ENCODE peak calls at places on chromosomes 13 and 19, in six cellular contexts. M is left ventricle myocardium inferior, D is retinal pigment epithelial cell, Y is heart right ventricle, R is Panc1, S is body of pancreas. O is an unnamed sample.
A peak's percentile ranks its signal among the peaks of the same experiment; 100 is the strongest.

GRCh38 chr13:89897681-89898080 is 1449.8 kb upstream of the MIR17HG start:
- DNase-seq in M (no peak), D (no peak), Y (no peak), R (no peak), S (no peak), O (no peak)

GRCh38 chr13:20911037-20911436 is 8.5 kb upstream of the XPO4 start:
- DNase-seq in M (no peak), D (no peak), Y (no peak), R (no peak), S (no peak), O (no peak)

GRCh38 chr13:106565127-106565775 is 2.7 kb downstream of the ARGLU1 start:
- DNase-seq in M (no peak), D (no peak), Y (no peak), R (no peak), S (no peak), O (no peak)

GRCh38 chr19:7823902-7824301 is 6.1 kb upstream of the EVI5L start:
- DNase-seq in M (no peak), D (no peak), Y (no peak), R (no peak), S (no peak), O (no peak)

GRCh38 chr13:84400711-84401110 is 518.4 kb upstream of the SLITRK1 start:
- DNase-seq in M (no peak), D (peak; percentile 92), Y (no peak), R (no peak), S (no peak), O (peak; percentile 52)

GRCh38 chr13:73248154-73248553 is 189.3 kb downstream of the KLF5 start:
- DNase-seq in M (no peak), D (no peak), Y (no peak), R (no peak), S (no peak), O (no peak)

GRCh38 chr19:38975214-38975860 is at the start of gene FBXO17:
- DNase-seq in M (peak; percentile 52), D (no peak), Y (peak; percentile 61), R (peak; percentile 81), S (peak; percentile 49), O (no peak)

GRCh38 chr19:56309511-56310185 is 5.0 kb downstream of the ZSCAN5A start:
- DNase-seq in M (peak; percentile 41), D (no peak), Y (peak; percentile 54), R (no peak), S (peak; percentile 29), O (no peak)

GRCh38 chr13:29801737-29802305 is 48.6 kb downstream of the UBL3 start:
- DNase-seq in M (no peak), D (no peak), Y (no peak), R (no peak), S (no peak), O (no peak)

GRCh38 chr19:14544977-14545715 is 15.8 kb downstream of the TECR start:
- DNase-seq in M (peak; percentile 79), D (no peak), Y (peak; percentile 79), R (no peak), S (peak; percentile 72), O (no peak)

GRCh38 chr13:71634605-71635443 is 232.2 kb downstream of the DACH1 start:
- DNase-seq in M (no peak), D (no peak), Y (no peak), R (no peak), S (no peak), O (no peak)

GRCh38 chr13:19601749-19602725 is 31.4 kb upstream of the MPHOSPH8 start:
- DNase-seq in M (peak; percentile 38), D (no peak), Y (peak; percentile 38), R (no peak), S (peak; percentile 51), O (no peak)
- TF ChIP-seq CTCF in M (peak; percentile 55), D (no peak), Y (no peak), R (no peak), S (no peak), O (peak; percentile 29)

GRCh38 chr19:2492870-2493269 is 16.9 kb downstream of the GADD45B start:
- DNase-seq in M (no peak), D (no peak), Y (no peak), R (no peak), S (no peak), O (no peak)

GRCh38 chr19:2494447-2495129 is 18.7 kb downstream of the GADD45B start:
- DNase-seq in M (peak; percentile 83), D (peak; percentile 78), Y (peak; percentile 83), R (no peak), S (peak; percentile 84), O (no peak)

GRCh38 chr19:2495651-2496316 is 19.9 kb downstream of the GADD45B start:
- DNase-seq in M (no peak), D (no peak), Y (peak; percentile 51), R (no peak), S (no peak), O (no peak)

GRCh38 chr19:2495130-2495641 is 19.3 kb downstream of the GADD45B start:
- DNase-seq in M (peak; percentile 83), D (peak; percentile 73), Y (peak; percentile 83), R (no peak), S (peak; percentile 94), O (no peak)

DNA sequence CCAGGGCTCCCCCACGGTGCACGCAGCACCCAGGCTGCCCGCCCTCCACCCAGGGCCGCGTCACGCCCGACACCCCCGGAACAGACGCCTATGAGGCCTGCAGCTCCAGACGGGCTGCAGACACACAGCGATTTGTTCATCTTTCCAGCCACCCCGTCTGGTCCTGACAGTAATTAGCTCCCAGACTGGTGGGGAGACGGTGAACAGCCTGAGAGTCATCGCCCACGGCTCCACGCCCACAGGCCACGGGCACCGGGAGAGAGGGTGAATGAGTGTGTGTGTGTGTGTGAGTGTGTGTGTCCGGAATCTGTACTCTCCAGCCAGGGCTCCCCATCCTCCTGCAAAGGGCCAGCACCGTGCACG is 18.1 kb downstream of the GADD45B start:
- DNase-seq in M (no peak), D (no peak), Y (no peak), R (no peak), S (no peak), O (no peak)
- H3K4me3 ChIP-seq in M (peak overlapping the region; percentile 74), D (peak overlapping the region; percentile 45), Y (peak overlapping the region; percentile 66), R (peak overlapping the region; percentile 58), S (no peak overlapping the region), O (peak overlapping the region; percentile 65)

GRCh38 chr19:45467456-45468158 is at the start of gene FOSB:
- DNase-seq in M (peak; percentile 95), D (no peak), Y (peak; percentile 94), R (no peak), S (peak; percentile 98), O (no peak)
- TF ChIP-seq CTCF in M (no peak), D (peak; percentile 25), Y (no peak), R (no peak), S (no peak), O (no peak)

GRCh38 chr19:47512948-47513319 is 1.9 kb downstream of the NAPA start:
- DNase-seq in M (no peak), D (no peak), Y (no peak), R (no peak), S (no peak), O (no peak)
- H3K4me3 ChIP-seq in M (peak overlapping the region; percentile 99), D (no peak overlapping the region), Y (peak overlapping the region; percentile 93), R (peak overlapping the region; percentile 98), S (no peak overlapping the region), O (peak overlapping the region; percentile 100)

GRCh38 chr13:31161583-31162150 is at the start of gene HSPH1:
- DNase-seq in M (peak; percentile 99), D (peak; percentile 86), Y (peak; percentile 99), R (peak; percentile 75), S (peak; percentile 98), O (peak; percentile 73)
- TF ChIP-seq CTCF in M (peak; percentile 28), D (peak; percentile 9), Y (no peak), R (no peak), S (no peak), O (peak; percentile 43)

GRCh38 chr13:111206148-111206547 is 91.0 kb downstream of the ARHGEF7 start:
- DNase-seq in M (no peak), D (no peak), Y (no peak), R (no peak), S (no peak), O (no peak)

GRCh38 chr13:111202149-111202548 is 87.0 kb downstream of the ARHGEF7 start:
- DNase-seq in M (no peak), D (no peak), Y (no peak), R (no peak), S (no peak), O (no peak)

GRCh38 chr13:111202745-111203144 is 87.6 kb downstream of the ARHGEF7 start:
- DNase-seq in M (no peak), D (no peak), Y (no peak), R (no peak), S (no peak), O (peak; percentile 80)

GRCh38 chr13:111203742-111204386 is 88.8 kb downstream of the ARHGEF7 start:
- DNase-seq in M (no peak), D (no peak), Y (no peak), R (no peak), S (no peak), O (no peak)

GRCh38 chr13:111204438-111205177 is 89.5 kb downstream of the ARHGEF7 start:
- DNase-seq in M (peak; percentile 48), D (no peak), Y (peak; percentile 40), R (no peak), S (peak; percentile 55), O (no peak)
- H3K4me3 ChIP-seq in M (peak overlapping the region; percentile 60), D (no peak overlapping the region), Y (peak overlapping the region; percentile 58), R (no peak overlapping the region), S (no peak overlapping the region), O (peak overlapping the region; percentile 41)

GRCh38 chr13:56166864-56167263 is 973.9 kb upstream of the PRR20A start:
- DNase-seq in M (no peak), D (no peak), Y (no peak), R (no peak), S (no peak), O (no peak)
- TF ChIP-seq CTCF in M (no peak), D (no peak), Y (no peak), R (no peak), S (no peak), O (no peak)

GRCh38 chr19:50362030-50362412 is 3.4 kb downstream of the NAPSA start:
- DNase-seq in M (no peak), D (no peak), Y (no peak), R (no peak), S (no peak), O (no peak)
- H3K4me3 ChIP-seq in M (no peak overlapping the region), D (no peak overlapping the region), Y (no peak overlapping the region), R (no peak overlapping the region), S (no peak overlapping the region), O (no peak overlapping the region)

DNA sequence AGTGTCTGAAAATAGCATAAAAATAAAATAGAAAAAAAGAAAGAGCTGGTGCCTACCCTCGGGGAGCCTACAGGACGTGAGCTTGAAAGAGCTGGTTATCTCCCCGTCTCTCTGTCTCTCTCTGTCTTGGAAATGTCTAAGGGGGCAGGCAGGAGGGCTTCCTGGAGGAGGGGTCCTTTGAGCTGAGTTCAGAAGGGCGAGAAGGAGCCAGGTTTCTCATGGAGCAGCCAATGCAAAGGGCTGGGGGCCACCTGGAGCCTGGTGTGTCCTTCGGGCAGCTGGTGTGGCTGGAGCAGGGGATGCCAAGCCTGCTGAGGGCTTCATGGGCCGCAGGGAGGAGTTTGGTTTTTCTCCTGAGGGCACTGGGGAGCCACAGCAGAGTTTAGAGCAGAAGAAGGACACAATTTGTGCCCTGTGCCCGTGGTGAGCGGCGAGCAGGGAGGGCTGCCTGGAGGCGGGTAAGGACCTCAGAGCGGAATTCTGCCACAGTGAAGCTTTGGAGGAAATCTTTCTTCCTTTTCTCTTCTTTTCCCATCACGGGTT is 38.6 kb downstream of the EFNA2 start:
- DNase-seq in M (no peak), D (no peak), Y (no peak), R (no peak), S (no peak), O (no peak)
- TF ChIP-seq CTCF in M (no peak), D (no peak), Y (no peak), R (no peak), S (no peak), O (no peak)

O was measured in AG04449.